ENCODE peak calls at places on chromosomes 7 and 10, in four cellular contexts. W is heart left ventricle, F is A549, Q is tibial nerve. P is an unnamed sample.

GRCh38 chr7:95686109-95686508 is 86.2 kb upstream of the DYNC1I1 start:
- DNase-seq in F (peak), Q (peak), W (peak), P (peak)

GRCh38 chr7:98115746-98116525 is 9.3 kb downstream of the LMTK2 start:
- DNase-seq in Q (no peak), W (no peak), F (no peak), P (no peak)

GRCh38 chr10:80455461-80456345 is 1.6 kb downstream of the TSPAN14 start:
- DNase-seq in F (no peak), W (no peak), Q (no peak), P (no peak)

GRCh38 chr10:92240289-92241157 is 50.4 kb downstream of the CPEB3 start:
- DNase-seq in F (peak), Q (peak), W (peak), P (peak)

GRCh38 chr10:119270893-119271361 is 63.6 kb downstream of the GRK5 start:
- DNase-seq in F (peak), Q (no peak), W (peak), P (peak)

GRCh38 chr7:82678716-82679115 is 235.1 kb upstream of the CACNA2D1 start:
- DNase-seq in W (no peak), Q (no peak), F (no peak), P (no peak)

GRCh38 chr7:31791881-31792280 is 104.9 kb downstream of the PPP1R17 start:
- DNase-seq in Q (no peak), W (no peak), F (no peak), P (no peak)

GRCh38 chr7:96179863-96180262 is 142.0 kb downstream of the SLC25A13 start:
- DNase-seq in Q (no peak), W (no peak), F (peak), P (no peak)

GRCh38 chr7:30912986-30913671 is 1.5 kb downstream of the AQP1 start:
- DNase-seq in F (no peak), Q (no peak), W (no peak), P (peak)

GRCh38 chr10:34598972-34599371 is 216.1 kb downstream of the PARD3 start:
- DNase-seq in Q (no peak), W (no peak), F (no peak), P (no peak)

GRCh38 chr10:61618388-61618961 is 44.3 kb upstream of the CABCOCO1 start:
- DNase-seq in W (no peak), Q (no peak), F (no peak), P (no peak)

GRCh38 chr7:81715984-81716588 is 53.8 kb downstream of the HGF start:
- DNase-seq in Q (no peak), F (peak), W (no peak), P (no peak)

GRCh38 chr7:1536105-1536767 is 5.7 kb downstream of the MAFK start:
- DNase-seq in W (peak), F (no peak), Q (no peak), P (no peak)

GRCh38 chr7:99344061-99344647 is 18.5 kb downstream of the ARPC1A start:
- DNase-seq in F (no peak), W (no peak), Q (no peak), P (no peak)
- TF ChIP-seq POLR2A in F (no peak), W (no peak), Q (no peak), P (no peak)

GRCh38 chr7:76294344-76295024 is 8.0 kb upstream of the HSPB1 start:
- DNase-seq in W (peak), F (peak), Q (peak), P (peak)

GRCh38 chr7:76286842-76287403 is 15.6 kb upstream of the HSPB1 start:
- DNase-seq in W (no peak), F (no peak), Q (no peak), P (no peak)

GRCh38 chr7:76293407-76293901 is 9.0 kb upstream of the HSPB1 start:
- DNase-seq in F (no peak), Q (no peak), W (no peak), P (no peak)

GRCh38 chr7:76292206-76292573 is 10.3 kb upstream of the HSPB1 start:
- DNase-seq in W (no peak), F (no peak), Q (no peak), P (no peak)

GRCh38 chr7:76291346-76292205 is 10.9 kb upstream of the HSPB1 start:
- DNase-seq in W (peak), F (peak), Q (peak), P (peak)
- TF ChIP-seq POLR2A in W (no peak), F (peak), Q (peak), P (no peak)

GRCh38 chr7:112942981-112943380 is 143.6 kb downstream of the GPR85 start:
- DNase-seq in Q (no peak), W (no peak), F (no peak), P (no peak)

GRCh38 chr7:112938895-112939588 is 147.6 kb downstream of the GPR85 start:
- DNase-seq in W (peak), F (no peak), Q (peak), P (peak)

GRCh38 chr7:112940314-112940732 is 146.3 kb downstream of the GPR85 start:
- DNase-seq in Q (no peak), W (no peak), F (no peak), P (no peak)

GRCh38 chr7:112937651-112938390 is 147.6 kb upstream of the TMEM168 start:
- DNase-seq in F (no peak), W (no peak), Q (no peak), P (peak)

GRCh38 chr7:112939589-112940313 is 146.9 kb downstream of the GPR85 start:
- DNase-seq in W (peak), F (peak), Q (peak), P (peak)
- TF ChIP-seq POLR2A in W (no peak), F (peak), Q (peak), P (peak)

GRCh38 chr7:8121243-8121642 is 140.7 kb downstream of the ICA1 start:
- DNase-seq in F (no peak), Q (no peak), W (no peak), P (no peak)

GRCh38 chr7:8129323-8129659 is 132.7 kb downstream of the ICA1 start:
- DNase-seq in W (no peak), Q (no peak), F (no peak), P (no peak)

GRCh38 chr7:8126768-8127167 is 135.2 kb downstream of the ICA1 start:
- DNase-seq in F (no peak), Q (no peak), W (no peak), P (no peak)

GRCh38 chr7:8128457-8129322 is 133.3 kb downstream of the ICA1 start:
- DNase-seq in F (no peak), W (no peak), Q (no peak), P (peak)

DNA sequence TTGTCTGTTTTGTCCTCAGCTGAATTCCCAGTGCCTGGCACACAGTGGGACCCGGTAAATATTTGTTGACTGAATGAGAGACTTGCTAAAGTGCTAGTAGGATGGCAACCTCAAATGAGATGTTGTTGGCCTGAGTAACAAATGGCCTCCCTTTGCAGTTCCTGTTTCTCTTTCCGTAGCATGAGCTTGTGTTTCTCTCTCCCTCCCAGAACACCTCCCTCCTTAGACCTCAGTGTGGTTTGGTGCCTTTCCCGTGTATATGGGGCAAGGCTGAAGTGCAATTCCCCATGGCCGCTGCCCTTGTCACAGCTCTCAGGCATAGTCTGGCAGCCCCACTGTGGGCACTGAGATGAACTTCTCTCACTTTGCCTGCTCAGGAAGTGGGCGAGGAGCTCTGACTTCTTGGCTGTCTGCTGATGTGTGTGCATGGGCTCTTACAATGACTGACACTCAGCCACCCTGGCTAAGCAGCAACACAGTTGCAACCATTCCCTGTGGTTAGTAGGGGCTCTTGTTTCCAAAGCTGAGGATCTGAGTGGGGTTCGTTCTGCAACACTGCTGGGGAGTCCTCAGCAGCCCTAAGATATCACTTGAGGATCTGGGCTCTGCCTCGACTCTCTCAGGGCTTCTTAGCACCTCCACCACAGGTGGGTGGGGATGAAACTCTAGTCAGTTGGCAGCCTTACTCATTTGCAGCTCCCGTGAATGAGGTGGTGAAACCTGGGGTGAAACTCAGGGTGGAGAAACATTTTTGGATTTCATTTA is 136.1 kb downstream of the ICA1 start:
- DNase-seq in F (no peak), W (no peak), Q (no peak), P (no peak)
- TF ChIP-seq POLR2A in F (no peak), W (no peak), Q (no peak), P (no peak)

GRCh38 chr10:71814923-71815411 is 36.1 kb downstream of the PSAP start:
- DNase-seq in F (no peak), Q (no peak), W (no peak), P (no peak)

GRCh38 chr10:71816931-71817631 is 34.0 kb downstream of the PSAP start:
- DNase-seq in Q (no peak), F (no peak), W (no peak), P (no peak)

GRCh38 chr10:71816421-71816851 is 34.6 kb downstream of the PSAP start:
- DNase-seq in Q (no peak), W (no peak), F (no peak), P (no peak)

GRCh38 chr10:71817831-71818268 is 33.2 kb downstream of the PSAP start:
- DNase-seq in Q (peak), W (peak), F (no peak), P (no peak)

GRCh38 chr10:71815515-71816130 is 35.4 kb downstream of the PSAP start:
- DNase-seq in F (no peak), Q (no peak), W (no peak), P (no peak)
- TF ChIP-seq POLR2A in F (no peak), Q (no peak), W (no peak), P (no peak)

GRCh38 chr7:128453836-128454804 is 1.6 kb upstream of the HILPDA start:
- DNase-seq in W (peak), Q (peak), F (no peak), P (no peak)
- TF ChIP-seq POLR2A in W (no peak), Q (no peak), F (no peak), P (no peak)